ENCODE peak calls at places on chromosomes 11 and 22, in five cellular contexts. Y, X, K, Z and T are unnamed samples.

GRCh38 chr11:80925291-80925690 is 1484.5 kb upstream of the TENM4 start:
- DNase-seq in Y (no peak), X (no peak), K (peak), Z (no peak), T (no peak)

GRCh38 chr22:40213478-40213877 is 35.8 kb downstream of the TNRC6B start:
- DNase-seq in Y (no peak), X (no peak), K (no peak), Z (no peak), T (no peak)

GRCh38 chr11:2536440-2536989 is 91.7 kb downstream of the KCNQ1 start:
- DNase-seq in Y (no peak), X (no peak), K (no peak), Z (no peak), T (no peak)

GRCh38 chr11:45649544-45650165 is 15.8 kb downstream of the CHST1 start:
- DNase-seq in Y (no peak), X (no peak), K (no peak), Z (no peak), T (no peak)

GRCh38 chr11:721347-721912 is 15.4 kb downstream of the EPS8L2 start:
- DNase-seq in Y (no peak), X (no peak), K (no peak), Z (no peak), T (no peak)

GRCh38 chr11:59216654-59217640 is 4.2 kb upstream of the MPEG1 start:
- DNase-seq in Y (no peak), X (no peak), K (no peak), Z (no peak), T (no peak)

GRCh38 chr22:46769191-46769675 is 6.8 kb downstream of the TBC1D22A start:
- DNase-seq in Y (no peak), X (no peak), K (no peak), Z (no peak), T (no peak)

GRCh38 chr11:114167355-114168085 is 108.0 kb downstream of the ZBTB16 start:
- DNase-seq in Y (no peak), X (no peak), K (no peak), Z (no peak), T (no peak)

GRCh38 chr22:46501701-46502100 is 35.7 kb downstream of the CELSR1 start:
- DNase-seq in Y (no peak), X (no peak), K (peak), Z (no peak), T (no peak)

GRCh38 chr11:95074806-95075563 is 8.3 kb downstream of the SRSF8 start:
- DNase-seq in Y (no peak), X (no peak), K (no peak), Z (no peak), T (no peak)

GRCh38 chr22:22248878-22249277 is 4.3 kb downstream of the VPREB1 start:
- DNase-seq in Y (no peak), X (no peak), K (no peak), Z (no peak), T (no peak)

GRCh38 chr11:20131744-20132666 is 28.3 kb downstream of the DBX1 start:
- DNase-seq in Y (no peak), X (peak), K (peak), Z (peak), T (peak)

GRCh38 chr11:102377891-102378290 is 30.9 kb downstream of the BIRC2 start:
- DNase-seq in Y (no peak), X (no peak), K (no peak), Z (no peak), T (no peak)

GRCh38 chr11:125229916-125230315 is 65.4 kb downstream of the PKNOX2 start:
- DNase-seq in Y (no peak), X (no peak), K (no peak), Z (no peak), T (no peak)

GRCh38 chr11:2581151-2581930 is 118.5 kb downstream of the KCNQ1OT1 start:
- DNase-seq in Y (no peak), X (peak), K (no peak), Z (no peak), T (no peak)

GRCh38 chr11:118437046-118437735 is 899 bp downstream of the KMT2A start:
- DNase-seq in Y (no peak), X (peak), K (peak), Z (peak), T (peak)

GRCh38 chr22:19325296-19325950 is 33.9 kb upstream of the CLTCL1 start:
- DNase-seq in Y (no peak), X (no peak), K (peak), Z (no peak), T (no peak)

GRCh38 chr22:38238519-38239051 is 34.2 kb downstream of the TMEM184B start:
- DNase-seq in Y (no peak), X (no peak), K (no peak), Z (no peak), T (no peak)

GRCh38 chr11:59707371-59707770 is 6.3 kb downstream of the OR10V1 start:
- DNase-seq in Y (no peak), X (no peak), K (no peak), Z (no peak), T (no peak)

GRCh38 chr11:16936643-16937042 is 77.6 kb downstream of the PLEKHA7 start:
- DNase-seq in Y (no peak), X (no peak), K (no peak), Z (peak), T (no peak)

GRCh38 chr11:73228268-73229134 is 10.4 kb downstream of the P2RY2 start:
- DNase-seq in Y (no peak), X (peak), K (no peak), Z (no peak), T (no peak)

DNA sequence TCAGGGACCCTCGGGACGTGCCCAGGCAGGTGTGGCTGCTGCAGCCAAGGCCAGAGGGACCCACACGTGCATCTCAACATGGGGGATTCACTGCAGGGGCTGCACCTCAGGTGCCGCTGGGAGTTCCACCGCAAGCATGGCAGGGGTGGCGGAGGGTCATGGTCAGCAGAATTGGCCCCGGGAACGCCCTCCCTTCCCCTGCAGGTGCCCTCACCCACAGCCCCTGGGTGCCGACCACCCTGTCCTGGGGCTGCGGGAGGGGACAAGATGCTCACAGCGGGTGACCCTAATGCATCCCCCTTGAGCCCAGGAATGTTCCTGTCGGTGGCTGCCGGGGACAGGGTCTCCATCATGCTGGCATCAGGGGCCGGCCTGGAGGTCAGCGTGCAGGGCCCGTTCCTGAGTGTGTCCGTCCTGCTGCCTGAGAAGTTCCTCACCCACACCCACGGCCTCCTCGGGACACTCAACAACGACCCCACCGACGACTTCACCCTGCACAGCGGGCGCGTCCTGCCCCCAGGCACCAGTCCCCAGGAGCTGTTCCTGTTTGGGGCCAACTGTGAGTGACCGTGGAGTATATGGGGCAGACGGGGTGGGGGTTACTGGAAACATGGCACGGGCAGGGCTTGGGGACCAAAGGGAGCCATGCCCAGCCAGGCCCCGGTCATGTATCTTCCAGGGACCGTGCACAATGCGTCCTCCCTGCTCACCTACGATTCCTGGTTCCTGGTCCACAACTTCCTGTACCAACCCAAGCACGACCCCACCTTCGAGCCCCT is 5.8 kb downstream of the SUSD2 start:
- DNase-seq in Y (no peak), X (no peak), K (no peak), Z (no peak), T (no peak)
- H2BK120ac ChIP-seq in Y (no peak), X (no peak), K (no peak), Z (no peak), T (no peak)

GRCh38 chr22:24554316-24555159 is at the start of gene GUCD1:
- DNase-seq in Y (no peak), X (peak), K (peak), Z (peak), T (no peak)
- H3K4ac ChIP-seq in Y (peak), X (no peak), K (peak), Z (peak), T (peak)

GRCh38 chr11:77082838-77083552 is 16.2 kb downstream of the CAPN5 start:
- DNase-seq in Y (no peak), X (no peak), K (peak), Z (no peak), T (no peak)

GRCh38 chr11:77080643-77081210 is 14.0 kb downstream of the CAPN5 start:
- DNase-seq in Y (no peak), X (no peak), K (peak), Z (no peak), T (no peak)

GRCh38 chr11:77081976-77082836 is 15.4 kb downstream of the CAPN5 start:
- DNase-seq in Y (no peak), X (no peak), K (no peak), Z (no peak), T (no peak)

GRCh38 chr11:77079666-77080065 is 12.9 kb downstream of the CAPN5 start:
- DNase-seq in Y (no peak), X (no peak), K (no peak), Z (no peak), T (no peak)

GRCh38 chr11:77081381-77081851 is 14.6 kb downstream of the CAPN5 start:
- DNase-seq in Y (no peak), X (no peak), K (no peak), Z (no peak), T (no peak)
- H2BK12ac ChIP-seq in Y (no peak), X (no peak), K (no peak), Z (no peak), T (peak)

DNA sequence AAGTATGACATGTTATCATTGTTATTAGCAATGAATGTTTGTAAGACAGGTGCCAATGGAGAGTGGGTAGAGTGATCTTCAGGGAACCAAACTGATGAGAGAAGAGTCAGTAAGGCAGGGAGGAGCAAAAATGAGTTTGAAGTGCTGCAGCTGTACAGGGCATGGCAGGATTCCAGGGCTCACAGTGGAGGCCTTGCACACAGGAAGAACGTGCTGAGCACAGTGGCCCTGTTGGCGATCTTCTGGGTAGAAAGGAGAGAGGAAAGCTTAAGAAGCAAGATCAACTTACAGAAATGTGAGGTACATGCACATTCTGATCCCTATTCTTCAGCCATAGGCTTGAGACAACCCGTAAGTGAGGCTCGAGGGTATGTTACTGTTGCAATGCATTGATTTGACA is 219.3 kb upstream of the TMEM45B start:
- DNase-seq in Y (no peak), X (no peak), K (no peak), Z (no peak), T (no peak)
- H2BK120ac ChIP-seq in Y (no peak), X (no peak), K (no peak), Z (no peak), T (no peak)

GRCh38 chr11:77819921-77820564 is 479 bp downstream of the RSF1 start:
- DNase-seq in Y (peak), X (peak), K (peak), Z (peak), T (peak)

GRCh38 chr11:77821349-77821851 is 456 bp downstream of the AAMDC start:
- DNase-seq in Y (no peak), X (no peak), K (peak), Z (no peak), T (no peak)

GRCh38 chr11:77819411-77819920 is 1.1 kb downstream of the RSF1 start:
- DNase-seq in Y (peak), X (peak), K (peak), Z (peak), T (peak)

GRCh38 chr11:77823775-77824174 is 2.8 kb downstream of the AAMDC start:
- DNase-seq in Y (no peak), X (no peak), K (peak), Z (no peak), T (no peak)

GRCh38 chr11:77820565-77821348 is at the start of the genes AAMDC and RSF1:
- DNase-seq in Y (peak), X (peak), K (peak), Z (peak), T (peak)
- H3K4ac ChIP-seq in Y (no peak), X (peak), K (peak), Z (peak), T (peak)

DNA sequence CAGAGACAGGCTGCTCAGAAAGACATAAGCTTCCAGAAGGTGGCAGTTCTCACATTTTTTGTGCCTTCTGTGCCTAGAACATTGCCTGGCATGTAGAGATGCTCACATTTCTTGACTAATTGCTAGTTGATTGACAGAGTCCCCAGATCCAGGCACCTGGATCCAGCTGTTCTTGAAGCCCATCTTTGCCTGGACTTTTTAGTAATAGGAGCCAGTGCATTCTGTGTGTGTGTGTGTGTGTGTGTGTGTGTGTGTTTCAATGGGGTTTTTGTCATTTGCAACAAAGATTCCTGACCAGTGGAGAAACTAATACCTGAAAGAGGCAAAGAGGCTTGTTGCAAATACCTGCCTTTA is 15.1 kb downstream of the MRGPRF start:
- DNase-seq in Y (no peak), X (peak), K (no peak), Z (no peak), T (no peak)
- H2BK12ac ChIP-seq in Y (no peak), X (no peak), K (no peak), Z (no peak), T (no peak)

GRCh38 chr11:12681462-12681861 is 7.2 kb downstream of the TEAD1 start:
- DNase-seq in Y (no peak), X (no peak), K (no peak), Z (no peak), T (no peak)

GRCh38 chr11:12682288-12682687 is 8.1 kb downstream of the TEAD1 start:
- DNase-seq in Y (no peak), X (no peak), K (no peak), Z (no peak), T (no peak)

GRCh38 chr11:12679471-12679870 is 5.2 kb downstream of the TEAD1 start:
- DNase-seq in Y (no peak), X (no peak), K (no peak), Z (no peak), T (no peak)

GRCh38 chr11:12680246-12680939 is 6.2 kb downstream of the TEAD1 start:
- DNase-seq in Y (peak), X (peak), K (peak), Z (peak), T (peak)

DNA sequence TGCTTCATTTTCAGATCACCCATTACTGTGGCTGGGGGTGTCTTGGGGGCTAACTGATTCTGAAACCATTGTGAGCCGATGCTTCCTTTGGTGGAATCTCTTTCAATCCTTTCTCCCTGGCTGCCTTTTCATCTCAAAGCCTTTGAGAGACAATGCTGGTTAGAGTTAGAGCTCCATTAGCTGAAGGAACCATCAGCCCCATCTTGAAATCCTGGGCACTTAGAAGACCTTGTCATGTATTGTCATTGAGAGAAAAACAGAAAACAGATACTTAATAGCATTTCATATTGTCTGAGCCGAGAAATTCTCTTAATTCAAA is 6.7 kb downstream of the TEAD1 start:
- DNase-seq in Y (no peak), X (no peak), K (no peak), Z (no peak), T (no peak)
- H2BK120ac ChIP-seq in Y (no peak), X (no peak), K (no peak), Z (peak), T (no peak)

GRCh38 chr11:12111482-12112149 is 1.2 kb downstream of the MICAL2 start:
- DNase-seq in Y (no peak), X (no peak), K (peak), Z (no peak), T (no peak)
- H3K4ac ChIP-seq in Y (no peak), X (no peak), K (peak), Z (no peak), T (no peak)

GRCh38 chr22:44733426-44734106 is 18.8 kb upstream of the ARHGAP8 start:
- DNase-seq in Y (no peak), X (no peak), K (no peak), Z (no peak), T (no peak)
- H2BK12ac ChIP-seq in Y (no peak), X (no peak), K (no peak), Z (no peak), T (no peak)